ENCODE peak calls at places on chromosomes 13 and 19, in nine cellular contexts. E is tibial nerve, B is lower lobe of right lung, A is SK-N-SH, L is body of pancreas, U is astrocyte of the cerebellum, S is psoas muscle, C is ovary, F is GM12865. P is an unnamed sample.

GRCh38 chr13:113026391-113026910 is 57.4 kb downstream of the MCF2L start:
- DNase-seq in L (no peak), C (no peak), A (no peak), B (no peak), S (no peak), E (no peak), U (no peak), F (no peak), P (no peak)

GRCh38 chr13:112826565-112826964 is 136.7 kb downstream of the ATP11A start:
- DNase-seq in E (no peak), U (no peak), C (no peak), F (no peak), S (no peak), L (no peak), B (no peak), A (no peak), P (no peak)

GRCh38 chr13:20667857-20668256 is 35.6 kb upstream of the IL17D start:
- DNase-seq in S (no peak), U (no peak), B (no peak), L (no peak), F (no peak), C (no peak), E (no peak), A (no peak), P (no peak)

GRCh38 chr19:812049-812816 is 9.5 kb downstream of the PLPPR3 start:
- DNase-seq in L (no peak), E (no peak), C (no peak), S (no peak), B (no peak), A (peak), U (no peak), F (no peak), P (no peak)

GRCh38 chr13:74046461-74046860 is 87.7 kb downstream of the KLF12 start:
- DNase-seq in F (no peak), E (no peak), S (no peak), A (no peak), C (no peak), U (no peak), B (no peak), L (no peak), P (no peak)

GRCh38 chr19:6738726-6739389 is 622 bp upstream of the TRIP10 start:
- DNase-seq in A (no peak), L (peak), U (no peak), E (no peak), B (peak), S (peak), C (peak), F (peak), P (no peak)

GRCh38 chr13:111230385-111230930 is 90.0 kb upstream of the TEX29 start:
- DNase-seq in L (no peak), F (no peak), E (no peak), A (no peak), S (no peak), C (no peak), B (no peak), U (no peak), P (no peak)

GRCh38 chr19:18109731-18110671 is 12.4 kb downstream of the MAST3 start:
- DNase-seq in L (peak), C (no peak), F (peak), E (no peak), A (peak), B (peak), U (no peak), S (peak), P (peak)

GRCh38 chr19:2461751-2462634 is 5.2 kb upstream of the LMNB2 start:
- DNase-seq in S (peak), E (no peak), U (no peak), B (peak), A (peak), F (peak), C (peak), L (peak), P (no peak)

GRCh38 chr13:67062160-67062559 is 168.0 kb downstream of the PCDH9 start:
- DNase-seq in E (no peak), B (no peak), U (no peak), L (no peak), A (no peak), S (no peak), F (no peak), C (no peak), P (no peak)

GRCh38 chr19:13621413-13621812 is 115.1 kb upstream of the CACNA1A start:
- DNase-seq in A (no peak), S (no peak), B (no peak), L (no peak), C (no peak), F (peak), E (no peak), U (peak), P (peak)

GRCh38 chr19:31054430-31054829 is 294.8 kb downstream of the TSHZ3 start:
- DNase-seq in B (no peak), F (no peak), U (peak), S (no peak), L (no peak), E (no peak), A (peak), C (no peak), P (peak)

GRCh38 chr13:23570099-23570926 is at the start of gene TNFRSF19:
- DNase-seq in B (no peak), L (peak), C (no peak), S (no peak), F (peak), A (peak), U (peak), E (peak), P (no peak)

GRCh38 chr13:28463481-28463880 is 31.4 kb downstream of the FLT1 start:
- DNase-seq in C (no peak), U (no peak), L (no peak), E (no peak), S (no peak), F (no peak), A (no peak), B (no peak), P (no peak)

GRCh38 chr19:29683009-29683408 is 17.7 kb downstream of the PLEKHF1 start:
- DNase-seq in F (peak), C (no peak), E (no peak), L (no peak), U (no peak), B (no peak), S (peak), A (no peak), P (no peak)

GRCh38 chr19:37954421-37954874 is 47.4 kb downstream of the SIPA1L3 start:
- DNase-seq in B (no peak), U (no peak), F (peak), S (no peak), L (no peak), A (no peak), C (no peak), E (no peak), P (no peak)

GRCh38 chr19:46579286-46579944 is 21.7 kb upstream of the CALM3 start:
- DNase-seq in E (no peak), U (no peak), F (peak), L (no peak), B (no peak), C (no peak), S (no peak), A (peak), P (peak)

GRCh38 chr19:459724-460511 is 915 bp downstream of the SHC2 start:
- DNase-seq in L (peak), S (peak), E (peak), B (no peak), U (no peak), C (peak), A (peak), F (no peak), P (no peak)

GRCh38 chr19:51089786-51090185 is 7.1 kb upstream of the KLK14 start:
- DNase-seq in L (no peak), S (no peak), E (no peak), A (no peak), B (peak), C (no peak), U (no peak), F (no peak), P (no peak)

DNA sequence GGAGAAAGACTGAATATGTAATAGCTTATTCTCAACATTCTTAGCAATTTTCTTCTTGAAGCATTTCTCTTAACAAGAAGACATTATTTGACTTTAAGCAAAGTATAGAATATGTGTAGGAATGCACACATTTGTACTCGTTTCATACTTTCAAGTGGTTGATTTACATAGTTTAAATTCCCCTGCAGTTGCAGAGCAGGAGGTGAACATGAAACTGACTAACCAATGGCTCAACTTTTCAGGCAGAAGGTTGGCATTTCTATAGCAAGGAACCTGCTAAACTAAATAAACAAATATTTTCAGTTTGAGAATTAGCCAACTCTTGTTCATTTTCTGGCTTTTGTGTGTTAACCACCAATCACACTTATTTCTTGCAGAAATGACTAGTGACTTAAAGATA is 145.4 kb upstream of the MYO16 start:
- DNase-seq in U (no peak), C (no peak), A (no peak), B (no peak), F (no peak), L (no peak), E (no peak), S (no peak), P (no peak)
- TF ChIP-seq CTCF in U (no peak), C (no peak), A (no peak), B (no peak), F (no peak), L (no peak), E (no peak), S (no peak), P (no peak)

GRCh38 chr13:49400755-49401659 is 42.9 kb downstream of the CAB39L start:
- DNase-seq in F (peak), E (no peak), L (peak), B (no peak), A (peak), S (no peak), C (no peak), U (no peak), P (no peak)
- H3K4me3 ChIP-seq in F (no peak), E (peak), L (peak), B (peak), A (no peak), S (peak), C (peak), U (no peak), P (no peak)

GRCh38 chr19:5289060-5289990 is 51.3 kb downstream of the PTPRS start:
- DNase-seq in U (no peak), E (no peak), C (no peak), L (no peak), F (no peak), B (no peak), A (peak), S (no peak), P (no peak)
- TF ChIP-seq CTCF in U (no peak), E (no peak), C (no peak), L (no peak), F (no peak), B (no peak), A (no peak), S (no peak), P (no peak)

GRCh38 chr13:106528711-106529414 is 6.6 kb downstream of the EFNB2 start:
- DNase-seq in E (no peak), S (no peak), U (no peak), B (no peak), A (no peak), F (no peak), L (no peak), C (no peak), P (no peak)
- H3K4me3 ChIP-seq in E (no peak), S (peak), U (no peak), B (no peak), A (no peak), F (no peak), L (no peak), C (no peak), P (no peak)

DNA sequence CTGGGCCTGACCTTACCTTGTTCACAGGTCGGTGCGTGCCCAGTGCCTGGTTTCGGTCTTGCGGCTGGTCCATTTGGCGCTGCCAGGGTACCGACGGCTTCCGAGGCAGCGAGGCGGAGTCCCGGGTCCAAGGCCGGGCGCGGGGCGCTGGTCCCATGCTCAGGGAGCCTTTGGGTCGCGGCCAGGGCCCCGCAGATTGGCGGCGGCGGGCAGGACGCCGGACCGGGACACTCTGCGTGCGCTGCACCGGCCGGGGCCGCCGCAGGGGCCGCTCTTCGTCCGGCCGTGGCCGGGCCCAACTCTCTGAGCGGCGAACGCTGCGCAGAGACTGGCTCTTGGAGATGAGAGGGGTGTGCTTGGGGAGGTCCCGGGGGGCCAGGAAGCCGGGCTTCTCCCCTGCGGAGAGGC is 3.3 kb upstream of the WIZ start:
- DNase-seq in L (peak), F (no peak), A (peak), S (no peak), U (no peak), C (no peak), E (no peak), B (peak), P (no peak)
- TF ChIP-seq CTCF in L (peak), F (no peak), A (peak), S (peak), U (no peak), C (peak), E (no peak), B (peak), P (no peak)

GRCh38 chr13:99800951-99801350 is 170.6 kb downstream of the ZIC5 start:
- DNase-seq in S (no peak), L (no peak), E (no peak), B (no peak), C (no peak), U (no peak), F (no peak), A (no peak), P (no peak)
- H3K4me3 ChIP-seq in S (no peak), L (no peak), E (no peak), B (no peak), C (no peak), U (no peak), F (no peak), A (no peak), P (no peak)

GRCh38 chr13:94431569-94431968 is 47.9 kb downstream of the DCT start:
- DNase-seq in S (no peak), B (no peak), A (no peak), C (no peak), L (no peak), U (no peak), F (no peak), E (no peak), P (no peak)
- TF ChIP-seq CTCF in S (no peak), B (no peak), A (no peak), C (no peak), L (no peak), U (peak), F (no peak), E (no peak), P (no peak)

P was measured in DND-41.